ENCODE peak calls at places on chromosomes 3 and 15, in five cellular contexts. A, H, I, K and F are unnamed samples.

GRCh38 chr3:53773586-53774368 is 72.4 kb downstream of the CHDH start:
- DNase-seq in A (no peak), K (no peak), I (peak), H (peak), F (no peak)

GRCh38 chr3:195221015-195221853 is 49.7 kb downstream of the XXYLT1 start:
- DNase-seq in H (peak), A (no peak), K (no peak), I (peak), F (no peak)

GRCh38 chr15:94205366-94205765 is 26.0 kb upstream of the MCTP2 start:
- DNase-seq in A (no peak), K (no peak), H (peak), I (no peak), F (no peak)

GRCh38 chr3:110384601-110385000 is 687.0 kb upstream of the NECTIN3 start:
- DNase-seq in I (no peak), H (peak), K (peak), A (no peak), F (no peak)

GRCh38 chr3:138381950-138382715 is 33.8 kb downstream of the MRAS start:
- DNase-seq in H (peak), A (peak), K (no peak), I (peak), F (no peak)

GRCh38 chr3:52848617-52849016 is 13.8 kb upstream of the MUSTN1 start:
- DNase-seq in I (no peak), A (no peak), K (peak), H (peak), F (no peak)

GRCh38 chr3:189961525-189962161 is 159.1 kb downstream of the P3H2 start:
- DNase-seq in H (peak), I (peak), K (peak), A (peak), F (peak)

GRCh38 chr3:117298273-117298672 is 588.7 kb downstream of the TUSC7 start:
- DNase-seq in H (no peak), A (no peak), K (no peak), I (no peak), F (no peak)

GRCh38 chr3:25911525-25912295 is 121.8 kb downstream of the OXSM start:
- DNase-seq in K (no peak), H (no peak), A (no peak), I (no peak), F (no peak)

GRCh38 chr3:53236112-53236841 is 19.5 kb downstream of the TKT start:
- DNase-seq in I (peak), H (peak), A (peak), K (peak), F (peak)

GRCh38 chr15:62482715-62483429 is 317.8 kb upstream of the C2CD4B start:
- DNase-seq in H (peak), K (peak), I (no peak), A (no peak), F (no peak)

GRCh38 chr15:52566889-52567288 is 1.9 kb downstream of the ARPP19 start:
- DNase-seq in A (no peak), K (no peak), I (no peak), H (no peak), F (no peak)

GRCh38 chr15:52563499-52564060 is 5.2 kb downstream of the ARPP19 start:
- DNase-seq in K (no peak), H (no peak), I (no peak), A (no peak), F (no peak)

GRCh38 chr15:52569244-52569585 is 385 bp upstream of the ARPP19 start:
- DNase-seq in I (no peak), K (no peak), A (no peak), H (no peak), F (no peak)

GRCh38 chr15:52567886-52568568 is 803 bp downstream of the ARPP19 start:
- DNase-seq in K (peak), I (no peak), H (peak), A (no peak), F (peak)

DNA sequence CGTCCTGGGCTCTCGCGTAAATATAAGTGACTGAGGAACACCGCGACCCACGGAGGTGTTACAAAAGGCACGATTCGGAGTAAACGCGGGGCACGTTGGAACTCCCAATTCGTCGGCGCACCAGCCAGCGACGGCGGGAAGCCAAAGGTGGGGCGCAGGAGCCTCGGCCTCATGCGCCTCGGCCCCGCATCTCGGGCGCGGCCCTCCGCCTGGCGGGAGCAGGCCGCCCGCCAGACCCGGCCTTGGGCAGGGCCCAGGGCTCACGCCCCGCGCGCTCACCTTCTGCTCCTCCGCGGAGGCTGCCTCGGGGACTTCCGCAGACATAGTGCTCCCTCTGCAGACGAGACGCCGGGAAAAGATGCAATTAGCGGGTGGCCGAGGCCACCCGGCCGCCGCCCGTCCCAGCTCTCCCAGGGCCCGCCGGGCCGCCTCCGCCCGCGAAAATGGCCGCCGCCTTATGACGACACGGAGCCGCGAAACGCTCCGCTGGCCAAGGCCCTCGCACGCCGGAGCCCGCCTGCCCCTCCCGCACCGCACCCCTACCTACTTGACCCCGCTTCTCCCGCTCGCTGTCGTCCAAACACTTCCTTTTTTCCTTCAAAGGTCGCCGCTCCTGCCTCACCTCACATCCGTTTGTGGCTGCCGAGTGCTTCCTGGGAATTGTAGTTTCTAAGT is at the start of gene ARPP19:
- DNase-seq in K (peak), I (peak), H (peak), A (peak), F (peak)
- TF ChIP-seq CTCF in K (no peak), I (no peak), H (no peak), A (peak), F (no peak)

DNA sequence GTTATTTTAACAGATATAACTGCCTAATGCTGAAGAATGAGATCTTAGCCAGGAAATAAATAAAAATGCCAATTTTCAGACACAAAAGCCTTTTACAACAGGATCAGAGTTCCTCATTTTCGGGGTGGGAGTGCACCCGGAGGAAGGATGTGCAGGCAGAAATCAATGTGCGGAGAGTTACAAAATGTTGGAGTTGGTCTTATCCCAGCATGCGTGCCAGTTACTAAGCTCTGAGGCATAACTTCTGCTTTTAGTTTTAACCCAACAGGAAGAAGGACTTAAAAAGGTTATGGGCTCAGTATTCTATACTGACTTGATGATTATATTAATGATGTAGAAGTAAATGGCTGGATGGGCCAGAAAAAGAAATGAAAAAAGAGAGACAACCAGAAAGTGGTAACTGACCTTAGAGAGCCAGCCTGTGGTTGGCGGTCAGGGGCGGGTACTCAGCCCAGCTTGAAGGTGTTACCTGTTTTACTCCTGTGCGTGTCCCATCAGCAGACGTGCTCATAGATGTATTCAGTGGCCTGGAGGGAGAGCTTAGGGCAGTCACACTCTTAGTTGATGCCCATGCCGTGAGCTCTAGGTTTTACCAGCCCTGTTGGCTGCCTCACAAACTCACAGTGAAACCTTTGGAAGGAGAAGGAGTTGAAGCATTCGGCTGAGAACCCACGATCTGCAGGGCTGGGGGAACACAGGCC is 164.7 kb downstream of the SV2B start:
- DNase-seq in K (no peak), A (no peak), I (no peak), H (no peak), F (no peak)
- H3K4me3 ChIP-seq in K (no peak), A (no peak), I (no peak), H (no peak), F (no peak)

DNA sequence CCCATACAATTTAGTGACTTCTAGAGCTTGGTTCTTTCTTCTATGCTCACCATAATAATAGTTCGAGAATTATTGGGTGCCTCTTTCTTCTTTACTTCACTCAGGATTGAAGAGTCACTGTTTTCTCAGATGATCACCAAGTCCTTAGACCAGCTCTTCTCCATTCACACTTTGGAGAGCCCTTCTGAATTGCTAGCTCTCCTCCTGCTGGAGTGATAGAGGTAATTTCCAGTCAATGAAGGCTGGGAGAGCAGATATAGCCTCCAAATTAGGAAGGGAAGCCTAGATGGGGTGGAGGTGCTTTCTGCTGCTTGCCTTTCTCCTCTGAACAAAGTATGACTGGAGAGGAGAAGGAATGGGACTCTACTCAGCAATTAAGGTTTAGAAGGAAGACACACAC is 10.7 kb upstream of the BBX start:
- DNase-seq in I (no peak), H (no peak), A (no peak), K (peak), F (no peak)
- TF ChIP-seq CTCF in I (no peak), H (peak), A (no peak), K (peak), F (no peak)

DNA sequence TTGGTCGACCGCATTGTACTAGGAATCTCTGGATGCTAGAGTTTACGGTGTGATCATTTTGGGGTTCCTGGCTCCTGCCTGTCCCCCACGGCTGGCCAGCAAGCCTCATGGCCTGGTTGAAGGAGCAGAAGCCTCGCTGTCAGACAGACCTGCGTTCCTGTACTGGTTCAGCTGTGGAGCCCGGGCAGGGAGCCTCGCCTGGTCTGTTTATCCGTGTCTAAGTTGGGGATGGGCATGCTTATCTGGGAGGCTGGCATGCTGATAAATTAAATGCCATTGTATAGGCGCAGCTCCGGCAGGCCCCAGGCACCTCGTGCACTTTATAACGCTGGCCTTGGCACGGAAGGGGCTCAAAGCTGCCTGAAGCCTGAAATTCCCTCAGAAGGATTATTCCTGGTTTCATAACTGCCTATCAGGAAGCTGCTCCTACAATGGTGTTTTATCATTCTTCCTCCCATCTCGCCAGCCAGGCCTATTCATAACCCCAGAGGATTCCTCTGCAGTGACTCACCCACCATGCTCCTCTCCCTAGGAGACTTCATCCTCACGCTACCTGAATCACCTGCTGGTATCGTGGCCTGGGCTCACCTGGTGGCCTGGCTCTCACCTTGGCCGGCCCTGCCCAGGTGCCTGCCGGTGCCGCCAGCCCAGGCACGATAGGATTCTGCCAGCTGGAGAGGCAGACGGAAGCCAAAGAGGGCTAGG is 110.9 kb downstream of the ASB7 start:
- DNase-seq in H (peak), I (peak), A (no peak), K (peak), F (no peak)
- H3K4me3 ChIP-seq in H (no peak), I (no peak), A (no peak), K (no peak), F (no peak)